ENCODE peak calls at places on chromosomes 4 and X, in four cellular contexts. One of them, this sample, is unnamed.

GRCh38 chr4:56297801-56298200 is 89.5 kb downstream of the AASDH start:
- DNase-seq in mammary epithelial cell: no peak
- DNase-seq in left lung: no peak
- DNase-seq in A549: no peak
- DNase-seq in this sample: no peak

GRCh38 chr4:32775049-32775448 is 2054.9 kb downstream of the PCDH7 start:
- DNase-seq in mammary epithelial cell: no peak
- DNase-seq in left lung: no peak
- DNase-seq in A549: peak; percentile 32
- DNase-seq in this sample: peak; percentile 25

GRCh38 chr4:76950052-76950845 is 697 bp downstream of the SEPTIN11 start:
- DNase-seq in mammary epithelial cell: peak; percentile 57
- DNase-seq in left lung: peak; percentile 62
- DNase-seq in A549: peak; percentile 19
- DNase-seq in this sample: peak; percentile 34

GRCh38 chr4:25713812-25714211 is 58.2 kb downstream of the SLC34A2 start:
- DNase-seq in mammary epithelial cell: no peak
- DNase-seq in left lung: no peak
- DNase-seq in A549: no peak
- DNase-seq in this sample: no peak

GRCh38 chr4:123750044-123750443 is 353.4 kb downstream of the SPRY1 start:
- DNase-seq in left lung: no peak
- DNase-seq in mammary epithelial cell: no peak
- DNase-seq in A549: no peak
- DNase-seq in this sample: no peak

GRCh38 chrX:122906726-122907125 is 277.4 kb upstream of the GRIA3 start:
- DNase-seq in A549: no peak
- DNase-seq in mammary epithelial cell: no peak
- DNase-seq in left lung: no peak
- DNase-seq in this sample: no peak

GRCh38 chr4:3676907-3677495 is 89.2 kb upstream of the ADRA2C start:
- DNase-seq in A549: no peak
- DNase-seq in left lung: peak; percentile 10
- DNase-seq in mammary epithelial cell: no peak
- DNase-seq in this sample: no peak

GRCh38 chr4:102586644-102587021 is 85.5 kb downstream of the NFKB1 start:
- DNase-seq in mammary epithelial cell: no peak
- DNase-seq in A549: no peak
- DNase-seq in left lung: no peak
- DNase-seq in this sample: no peak

GRCh38 chrX:129876734-129877395 is 29.1 kb upstream of the UTP14A start:
- DNase-seq in left lung: no peak
- DNase-seq in mammary epithelial cell: peak; percentile 37
- DNase-seq in A549: peak; percentile 42
- DNase-seq in this sample: peak; percentile 9

GRCh38 chr4:57652765-57653164 is 542.6 kb upstream of the IGFBP7 start:
- DNase-seq in left lung: no peak
- DNase-seq in mammary epithelial cell: no peak
- DNase-seq in A549: no peak
- DNase-seq in this sample: no peak

GRCh38 chr4:36758779-36759178 is 477.4 kb downstream of the DTHD1 start:
- DNase-seq in A549: no peak
- DNase-seq in left lung: no peak
- DNase-seq in mammary epithelial cell: no peak
- DNase-seq in this sample: peak; percentile 50

GRCh38 chr4:57103051-57103450 is 7.1 kb downstream of the IGFBP7 start:
- DNase-seq in A549: no peak
- DNase-seq in left lung: no peak
- DNase-seq in mammary epithelial cell: no peak
- DNase-seq in this sample: no peak

GRCh38 chr4:74441744-74442143 is 3.2 kb upstream of the AREG start:
- DNase-seq in A549: no peak
- DNase-seq in left lung: no peak
- DNase-seq in mammary epithelial cell: no peak
- DNase-seq in this sample: no peak

GRCh38 chr4:83208776-83209365 is 75.7 kb downstream of the COQ2 start:
- DNase-seq in A549: peak; percentile 61
- DNase-seq in left lung: no peak
- DNase-seq in mammary epithelial cell: peak; percentile 15
- DNase-seq in this sample: no peak
- H3K27ac ChIP-seq in A549: peak overlapping the region; percentile 81
- H3K27ac ChIP-seq in left lung: no peak overlapping the region
- H3K27ac ChIP-seq in mammary epithelial cell: no peak overlapping the region
- H3K27ac ChIP-seq in this sample: no peak overlapping the region

GRCh38 chrX:63747331-63747730 is 37.7 kb downstream of the ARHGEF9 start:
- DNase-seq in left lung: no peak
- DNase-seq in A549: no peak
- DNase-seq in mammary epithelial cell: peak; percentile 42
- DNase-seq in this sample: peak; percentile 35
- H3K27ac ChIP-seq in left lung: no peak overlapping the region
- H3K27ac ChIP-seq in A549: no peak overlapping the region
- H3K27ac ChIP-seq in mammary epithelial cell: peak overlapping the region; percentile 49
- H3K27ac ChIP-seq in this sample: no peak overlapping the region

GRCh38 chrX:40268126-40268525 is 170.4 kb upstream of the BCOR start:
- DNase-seq in A549: no peak
- DNase-seq in mammary epithelial cell: no peak
- DNase-seq in left lung: no peak
- DNase-seq in this sample: no peak

GRCh38 chrX:40272141-40272540 is 174.4 kb upstream of the BCOR start:
- DNase-seq in mammary epithelial cell: no peak
- DNase-seq in A549: no peak
- DNase-seq in left lung: no peak
- DNase-seq in this sample: no peak

GRCh38 chrX:40266490-40267333 is 169.0 kb upstream of the BCOR start:
- DNase-seq in left lung: peak; percentile 71
- DNase-seq in mammary epithelial cell: peak; percentile 38
- DNase-seq in A549: peak; percentile 65
- DNase-seq in this sample: peak; percentile 39

GRCh38 chrX:40262641-40263560 is 165.1 kb upstream of the BCOR start:
- DNase-seq in left lung: no peak
- DNase-seq in mammary epithelial cell: peak; percentile 29
- DNase-seq in A549: peak; percentile 33
- DNase-seq in this sample: peak; percentile 30

GRCh38 chrX:40267334-40268118 is 169.8 kb upstream of the BCOR start:
- DNase-seq in left lung: no peak
- DNase-seq in mammary epithelial cell: no peak
- DNase-seq in A549: no peak
- DNase-seq in this sample: no peak
- H3K27ac ChIP-seq in left lung: peak overlapping the region; percentile 65
- H3K27ac ChIP-seq in mammary epithelial cell: no peak overlapping the region
- H3K27ac ChIP-seq in A549: peak overlapping the region; percentile 96
- H3K27ac ChIP-seq in this sample: no peak overlapping the region

GRCh38 chr4:78396613-78397291 is 154.8 kb upstream of the ANXA3 start:
- DNase-seq in left lung: no peak
- DNase-seq in A549: no peak
- DNase-seq in mammary epithelial cell: no peak
- DNase-seq in this sample: no peak
- H3K27ac ChIP-seq in left lung: no peak overlapping the region
- H3K27ac ChIP-seq in A549: no peak overlapping the region
- H3K27ac ChIP-seq in mammary epithelial cell: no peak overlapping the region
- H3K27ac ChIP-seq in this sample: no peak overlapping the region

GRCh38 chrX:44433556-44433955 is 90.1 kb upstream of the EFHC2 start:
- DNase-seq in left lung: no peak
- DNase-seq in mammary epithelial cell: no peak
- DNase-seq in A549: no peak
- DNase-seq in this sample: no peak

GRCh38 chrX:44435047-44435446 is 91.6 kb upstream of the EFHC2 start:
- DNase-seq in left lung: no peak
- DNase-seq in mammary epithelial cell: no peak
- DNase-seq in A549: no peak
- DNase-seq in this sample: no peak

GRCh38 chrX:44432641-44433040 is 89.2 kb upstream of the EFHC2 start:
- DNase-seq in A549: no peak
- DNase-seq in mammary epithelial cell: no peak
- DNase-seq in left lung: no peak
- DNase-seq in this sample: peak; percentile 78

GRCh38 chrX:44431206-44431605 is 87.7 kb upstream of the EFHC2 start:
- DNase-seq in mammary epithelial cell: peak; percentile 81
- DNase-seq in A549: peak; percentile 59
- DNase-seq in left lung: no peak
- DNase-seq in this sample: peak; percentile 73

DNA sequence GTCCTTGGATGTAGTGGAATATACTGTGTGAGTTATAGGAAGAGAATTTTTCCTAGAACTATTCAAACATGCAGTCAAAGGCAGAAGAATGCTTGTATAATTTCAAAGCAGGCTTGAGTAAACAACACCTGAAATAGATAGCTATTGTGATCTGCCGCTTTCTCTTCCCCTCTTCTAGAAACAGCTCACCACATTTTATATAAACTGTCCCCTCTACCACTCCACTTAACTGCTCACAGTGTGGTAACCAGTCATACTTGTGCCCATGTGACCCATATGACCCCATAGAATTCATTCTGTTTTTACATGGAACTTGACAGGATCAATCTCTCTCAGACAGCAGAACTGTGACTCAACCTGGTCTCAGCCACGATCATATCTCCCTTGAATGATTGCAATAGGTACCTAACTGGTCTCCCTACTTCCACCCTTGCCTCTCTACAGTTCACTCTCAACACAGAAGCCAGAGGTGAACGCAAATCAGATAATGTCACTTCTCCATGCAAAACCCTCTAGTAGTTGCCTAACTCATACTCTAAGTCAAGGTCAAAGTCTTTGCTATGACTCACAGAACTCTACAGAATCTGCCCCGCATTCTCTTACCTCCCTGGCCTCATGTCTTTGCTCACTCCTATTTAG is 85.6 kb upstream of the EFHC2 start:
- DNase-seq in mammary epithelial cell: peak; percentile 14
- DNase-seq in left lung: no peak
- DNase-seq in A549: peak; percentile 71
- DNase-seq in this sample: no peak
- H3K27ac ChIP-seq in mammary epithelial cell: no peak overlapping the region
- H3K27ac ChIP-seq in left lung: no peak overlapping the region
- H3K27ac ChIP-seq in A549: peak overlapping the region; percentile 87
- H3K27ac ChIP-seq in this sample: no peak overlapping the region

GRCh38 chr4:125762537-125762936 is 447.8 kb downstream of the FAT4 start:
- DNase-seq in A549: no peak
- DNase-seq in left lung: no peak
- DNase-seq in mammary epithelial cell: no peak
- DNase-seq in this sample: no peak

GRCh38 chr4:125760956-125761355 is 446.2 kb downstream of the FAT4 start:
- DNase-seq in left lung: no peak
- DNase-seq in A549: no peak
- DNase-seq in mammary epithelial cell: no peak
- DNase-seq in this sample: no peak

GRCh38 chr4:125770814-125771398 is 456.2 kb downstream of the FAT4 start:
- DNase-seq in mammary epithelial cell: no peak
- DNase-seq in left lung: no peak
- DNase-seq in A549: no peak
- DNase-seq in this sample: no peak

GRCh38 chr4:125765936-125766335 is 451.2 kb downstream of the FAT4 start:
- DNase-seq in A549: no peak
- DNase-seq in left lung: no peak
- DNase-seq in mammary epithelial cell: no peak
- DNase-seq in this sample: no peak
- H3K27ac ChIP-seq in A549: no peak overlapping the region
- H3K27ac ChIP-seq in left lung: no peak overlapping the region
- H3K27ac ChIP-seq in mammary epithelial cell: no peak overlapping the region
- H3K27ac ChIP-seq in this sample: no peak overlapping the region

DNA sequence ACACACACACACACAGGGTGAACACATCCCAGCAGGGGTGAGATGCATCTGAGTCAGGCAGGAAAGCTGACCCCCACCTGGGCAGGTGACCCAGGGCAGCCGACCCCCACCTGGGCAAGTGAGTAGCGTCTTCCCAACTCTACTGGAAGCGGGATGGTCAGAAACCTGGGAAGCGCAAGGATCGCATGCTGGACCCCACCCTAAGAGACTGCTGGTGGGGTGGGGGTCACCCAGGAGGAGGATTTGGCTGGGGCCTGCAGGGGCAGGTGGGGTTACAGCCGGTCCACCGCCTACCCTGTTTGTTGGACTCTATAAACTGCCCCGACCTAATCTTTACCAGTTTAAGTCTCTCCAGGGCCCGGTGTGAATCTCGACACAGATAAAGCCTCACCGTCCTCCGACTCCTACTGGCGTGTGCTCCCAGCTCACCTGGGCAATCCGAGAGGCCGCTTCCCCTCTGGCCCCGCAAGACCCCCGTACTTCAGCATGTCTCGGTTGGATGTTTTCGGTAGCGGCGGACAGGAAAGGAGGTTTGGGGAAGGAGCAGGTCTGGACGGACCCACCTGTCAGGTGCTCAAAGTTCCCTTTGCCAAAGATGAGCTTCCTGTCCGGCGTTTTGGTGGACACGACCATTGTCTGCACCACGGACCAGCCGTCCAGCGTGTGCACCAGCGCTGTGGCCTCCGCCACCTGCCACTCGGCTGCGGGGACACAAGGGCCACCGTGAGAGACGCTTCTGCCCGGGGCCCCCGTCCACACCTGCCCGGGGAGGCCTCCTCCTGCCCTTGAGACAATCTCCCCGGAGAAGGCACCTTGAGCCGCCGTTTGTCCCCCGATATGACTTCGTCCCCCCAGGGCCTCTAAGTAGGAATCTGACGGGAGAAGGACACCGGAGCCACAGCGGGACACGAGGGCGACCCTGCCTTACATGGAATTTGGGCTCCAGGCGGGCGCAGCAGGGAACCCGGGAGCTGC is 2.0 kb downstream of the GTPBP6 start:
- DNase-seq in A549: no peak
- DNase-seq in left lung: peak; percentile 32
- DNase-seq in mammary epithelial cell: no peak
- DNase-seq in this sample: no peak
- H3K27ac ChIP-seq in A549: no peak overlapping the region
- H3K27ac ChIP-seq in left lung: no peak overlapping the region
- H3K27ac ChIP-seq in mammary epithelial cell: no peak overlapping the region
- H3K27ac ChIP-seq in this sample: no peak overlapping the region

GRCh38 chrX:71111141-71111843 is at the start of gene IL2RG:
- DNase-seq in A549: no peak
- DNase-seq in mammary epithelial cell: no peak
- DNase-seq in left lung: no peak
- DNase-seq in this sample: no peak
- H3K27ac ChIP-seq in A549: no peak within 1 kb of the TSS
- H3K27ac ChIP-seq in mammary epithelial cell: no peak within 1 kb of the TSS
- H3K27ac ChIP-seq in left lung: peak within 1 kb of the TSS; percentile 79
- H3K27ac ChIP-seq in this sample: no peak within 1 kb of the TSS

GRCh38 chr4:183635737-183636136 is 23.2 kb downstream of the RWDD4 start:
- DNase-seq in mammary epithelial cell: no peak
- DNase-seq in A549: no peak
- DNase-seq in left lung: no peak
- DNase-seq in this sample: no peak
- H3K27ac ChIP-seq in mammary epithelial cell: no peak overlapping the region
- H3K27ac ChIP-seq in A549: no peak overlapping the region
- H3K27ac ChIP-seq in left lung: no peak overlapping the region
- H3K27ac ChIP-seq in this sample: no peak overlapping the region

This sample was measured in foreskin keratinocyte.